ENCODE peak calls at places on chromosome 14, in seven cellular contexts. P is OCI-LY7, T is fibroblast of lung, M is GM23248, G is mammary epithelial cell, W is GM23338, X is IMR-90. A is an unnamed sample. For H3K4me1, the result is how much of the 10 kb centered on the place peaks cover.

GRCh38 chr14:34324363-34324795 is 137.7 kb downstream of the SPTSSA start:
- DNase-seq in T (peak), M (peak), P (peak), X (peak), G (peak), W (peak), A (peak)

GRCh38 chr14:31781578-31781977 is 220.4 kb downstream of the NUBPL start:
- DNase-seq in T (no peak), X (no peak), G (peak), M (no peak), P (peak), W (peak), A (no peak)

GRCh38 chr14:61526405-61527312 is 168.7 kb upstream of the HIF1A start:
- DNase-seq in T (no peak), X (no peak), P (no peak), W (no peak), M (peak), G (peak), A (no peak)

GRCh38 chr14:67768219-67768618 is 48.2 kb downstream of the ZFYVE26 start:
- DNase-seq in M (no peak), T (no peak), P (no peak), G (no peak), X (no peak), W (no peak), A (no peak)

GRCh38 chr14:22908601-22909000 is 10.3 kb downstream of the RBM23 start:
- DNase-seq in T (no peak), G (no peak), X (peak), P (no peak), W (no peak), M (peak), A (no peak)

GRCh38 chr14:98144964-98145363 is 1127.0 kb downstream of the BCL11B start:
- DNase-seq in M (peak), P (no peak), X (no peak), T (peak), G (peak), W (no peak), A (no peak)

GRCh38 chr14:56666716-56667115 is 87.1 kb downstream of the TMEM260 start:
- DNase-seq in W (no peak), P (no peak), T (peak), G (peak), M (peak), X (peak), A (no peak)

GRCh38 chr14:33950320-33951182 is at the start of gene EGLN3:
- DNase-seq in T (peak), W (peak), M (peak), G (peak), X (peak), P (no peak), A (peak)

GRCh38 chr14:64910847-64911495 is 3.3 kb upstream of the CHURC1 start:
- DNase-seq in W (peak), X (peak), M (peak), T (peak), P (peak), G (no peak), A (peak)

GRCh38 chr14:59126714-59127436 is 61.6 kb upstream of the DAAM1 start:
- DNase-seq in G (peak), M (peak), X (peak), P (peak), T (peak), W (peak), A (peak)

GRCh38 chr14:105069887-105070759 is 4.9 kb upstream of the GPR132 start:
- DNase-seq in P (no peak), G (no peak), T (no peak), M (peak), W (no peak), X (peak), A (no peak)

GRCh38 chr14:90418053-90418452 is 21.2 kb downstream of the CALM1 start:
- DNase-seq in W (no peak), M (no peak), P (no peak), T (no peak), G (no peak), X (no peak), A (no peak)

GRCh38 chr14:102764220-102764671 is 13.0 kb upstream of the TRAF3 start:
- DNase-seq in X (no peak), G (no peak), T (no peak), W (no peak), M (no peak), P (no peak), A (no peak)

GRCh38 chr14:58878740-58879139 is 241.0 kb downstream of the DACT1 start:
- DNase-seq in P (no peak), G (no peak), M (no peak), W (peak), T (peak), X (peak), A (no peak)

GRCh38 chr14:71228711-71229110 is 321.5 kb downstream of the PCNX1 start:
- DNase-seq in X (no peak), G (peak), W (no peak), T (no peak), P (no peak), M (peak), A (no peak)

GRCh38 chr14:24165785-24166184 is 4.7 kb downstream of the IRF9 start:
- DNase-seq in X (no peak), P (no peak), M (no peak), G (no peak), W (no peak), T (no peak), A (no peak)

GRCh38 chr14:39454906-39455539 is 22.8 kb upstream of the FBXO33 start:
- DNase-seq in M (no peak), X (no peak), P (no peak), T (no peak), W (no peak), G (no peak), A (no peak)

GRCh38 chr14:60807971-60808370 is 73.4 kb downstream of the MNAT1 start:
- DNase-seq in T (peak), W (no peak), M (peak), P (no peak), X (peak), G (no peak), A (no peak)

GRCh38 chr14:32940711-32941667 is 2.3 kb downstream of the NPAS3 start:
- DNase-seq in M (no peak), X (no peak), W (no peak), T (no peak), P (no peak), G (no peak), A (no peak)

GRCh38 chr14:69535230-69535848 is 39.3 kb downstream of the CCDC177 start:
- DNase-seq in W (peak), G (peak), X (peak), P (no peak), T (peak), M (peak), A (peak)

GRCh38 chr14:24674204-24674970 is 40.4 kb upstream of the GZMB start:
- DNase-seq in M (no peak), W (no peak), T (no peak), X (no peak), P (peak), G (no peak), A (no peak)

GRCh38 chr14:102442241-102443211 is 67.0 kb downstream of the ANKRD9 start:
- DNase-seq in T (no peak), P (no peak), G (peak), W (no peak), X (peak), M (peak), A (no peak)

GRCh38 chr14:96146131-96146771 is 58.4 kb upstream of the BDKRB2 start:
- DNase-seq in M (peak), W (no peak), X (peak), G (peak), T (peak), P (no peak), A (no peak)

GRCh38 chr14:102541771-102542170 is 32.2 kb upstream of the ANKRD9 start:
- DNase-seq in X (no peak), M (no peak), T (no peak), G (no peak), P (no peak), W (no peak), A (peak)

GRCh38 chr14:69056389-69056788 is 77.3 kb upstream of the ACTN1 start:
- DNase-seq in P (no peak), M (peak), W (peak), X (peak), G (peak), T (peak), A (no peak)

GRCh38 chr14:68333265-68333664 is 459.6 kb downstream of the ZFP36L1 start:
- DNase-seq in M (no peak), G (no peak), X (no peak), T (no peak), W (no peak), P (peak), A (no peak)

GRCh38 chr14:84646791-84647500 is 883.0 kb upstream of the FLRT2 start:
- DNase-seq in W (no peak), M (no peak), X (peak), P (no peak), T (peak), G (peak), A (no peak)

DNA sequence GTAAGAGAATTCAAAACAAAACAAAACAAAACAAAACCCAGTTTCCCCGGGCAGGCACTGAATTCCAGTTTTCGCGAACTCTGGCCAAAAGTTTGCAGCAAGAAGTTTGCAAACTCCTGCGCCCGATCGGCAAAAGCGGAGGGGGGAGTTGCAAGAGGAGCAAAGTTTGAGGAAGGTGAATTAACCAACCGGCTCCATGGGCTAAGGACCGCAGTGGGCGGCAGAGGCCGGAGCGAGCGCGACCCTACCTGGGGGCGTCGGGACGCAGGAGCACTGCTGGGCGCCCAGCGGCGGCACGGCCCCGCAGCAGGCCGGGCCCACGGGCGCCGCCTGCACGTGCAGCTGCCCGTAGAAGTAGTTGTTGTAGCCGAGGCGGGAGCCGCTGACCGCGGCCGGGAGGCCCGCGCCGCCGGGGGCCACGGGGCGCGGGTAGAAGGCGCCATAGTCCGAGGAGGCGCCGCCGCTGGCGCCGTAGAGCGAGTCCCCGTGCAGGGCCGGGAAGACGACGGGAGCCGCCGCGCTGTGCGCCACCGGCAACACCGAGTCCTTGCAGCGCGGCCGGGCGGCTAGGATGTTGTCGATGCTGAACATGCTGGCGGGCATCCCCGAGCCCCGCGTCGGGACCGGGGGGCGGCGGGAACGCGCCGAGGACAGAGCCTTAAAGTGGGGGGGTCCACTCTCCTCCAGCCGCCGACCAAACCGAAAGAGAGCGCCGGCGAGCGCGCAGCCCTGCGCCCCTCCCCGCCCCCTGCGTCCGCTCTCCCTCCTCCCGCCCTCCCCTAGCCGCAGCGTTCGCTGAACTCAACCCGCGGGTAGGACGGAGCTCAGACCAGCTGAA is at the start of gene GSC:
- DNase-seq in X (peak), G (peak), W (peak), M (peak), T (peak), P (no peak), A (peak)
- H2AFZ ChIP-seq in X (peak), G (peak), W (peak), M (peak), T (no peak), P (no peak), A (peak)

GRCh38 chr14:73761621-73762355 is 47.6 kb upstream of the PNMA1 start:
- DNase-seq in P (peak), W (no peak), T (no peak), M (peak), X (no peak), G (no peak), A (no peak)
- H3K4me1 ChIP-seq in P (half or more), W (under half), T (under half), M (under half), X (under half), G (under half), A (under half)

GRCh38 chr14:100765991-100766390 is 39.3 kb downstream of the DLK1 start:
- DNase-seq in M (no peak), P (no peak), X (no peak), T (no peak), G (no peak), W (no peak), A (no peak)
- H2AFZ ChIP-seq in M (no peak), P (no peak), X (no peak), T (no peak), G (no peak), W (no peak), A (no peak)

GRCh38 chr14:100144645-100144995 is 14.8 kb downstream of the DEGS2 start:
- DNase-seq in W (no peak), T (no peak), G (no peak), X (no peak), M (no peak), P (no peak), A (no peak)
- H3K4me1 ChIP-seq in W (under half), T (under half), G (under half), X (under half), M (under half), P (under half), A (under half)